ENCODE peak calls at places on chromosomes 13 and 19, in eight cellular contexts. One of them, this sample, is unnamed.
A peak's percentile ranks its signal among the peaks of the same experiment; 100 is the strongest.

GRCh38 chr19:35153701-35154534 is 617 bp upstream of the FXYD5 start:
- DNase-seq in lung: no peak
- DNase-seq in uterus: no peak
- DNase-seq in psoas muscle: peak; percentile 44
- DNase-seq in ovary: no peak
- DNase-seq in CD4-positive, CD25-positive, alpha-beta regulatory T cell: peak; percentile 64
- DNase-seq in SJCRH30: no peak
- DNase-seq in right cardiac atrium: peak; percentile 75
- DNase-seq in this sample: peak; percentile 69

GRCh38 chr13:112747256-112747655 is 57.4 kb downstream of the ATP11A start:
- DNase-seq in lung: no peak
- DNase-seq in uterus: no peak
- DNase-seq in psoas muscle: no peak
- DNase-seq in ovary: no peak
- DNase-seq in CD4-positive, CD25-positive, alpha-beta regulatory T cell: no peak
- DNase-seq in SJCRH30: no peak
- DNase-seq in right cardiac atrium: no peak
- DNase-seq in this sample: no peak

GRCh38 chr19:53183146-53183545 is 10.0 kb downstream of the ZNF665 start:
- DNase-seq in lung: no peak
- DNase-seq in uterus: no peak
- DNase-seq in psoas muscle: no peak
- DNase-seq in ovary: no peak
- DNase-seq in CD4-positive, CD25-positive, alpha-beta regulatory T cell: no peak
- DNase-seq in SJCRH30: no peak
- DNase-seq in right cardiac atrium: no peak
- DNase-seq in this sample: no peak

GRCh38 chr19:50379602-50380001 is 3.3 kb downstream of the NR1H2 start:
- DNase-seq in lung: no peak
- DNase-seq in uterus: no peak
- DNase-seq in psoas muscle: no peak
- DNase-seq in ovary: no peak
- DNase-seq in CD4-positive, CD25-positive, alpha-beta regulatory T cell: no peak
- DNase-seq in SJCRH30: no peak
- DNase-seq in right cardiac atrium: no peak
- DNase-seq in this sample: no peak

GRCh38 chr19:38617283-38617763 is 430 bp downstream of the MAP4K1 start:
- DNase-seq in lung: no peak
- DNase-seq in uterus: no peak
- DNase-seq in psoas muscle: no peak
- DNase-seq in ovary: no peak
- DNase-seq in CD4-positive, CD25-positive, alpha-beta regulatory T cell: no peak
- DNase-seq in SJCRH30: no peak
- DNase-seq in right cardiac atrium: no peak
- DNase-seq in this sample: no peak

GRCh38 chr13:93146584-93147292 is 79.9 kb upstream of the GPC6 start:
- DNase-seq in lung: no peak
- DNase-seq in uterus: no peak
- DNase-seq in psoas muscle: no peak
- DNase-seq in ovary: no peak
- DNase-seq in CD4-positive, CD25-positive, alpha-beta regulatory T cell: no peak
- DNase-seq in SJCRH30: peak; percentile 20
- DNase-seq in right cardiac atrium: no peak
- DNase-seq in this sample: no peak

GRCh38 chr19:6260376-6260775 is 19.4 kb downstream of the MLLT1 start:
- DNase-seq in lung: no peak
- DNase-seq in uterus: no peak
- DNase-seq in psoas muscle: no peak
- DNase-seq in ovary: no peak
- DNase-seq in CD4-positive, CD25-positive, alpha-beta regulatory T cell: no peak
- DNase-seq in SJCRH30: no peak
- DNase-seq in right cardiac atrium: no peak
- DNase-seq in this sample: no peak

GRCh38 chr13:51058461-51059167 is 52.5 kb downstream of the C13orf42 start:
- DNase-seq in lung: no peak
- DNase-seq in uterus: no peak
- DNase-seq in psoas muscle: no peak
- DNase-seq in ovary: no peak
- DNase-seq in CD4-positive, CD25-positive, alpha-beta regulatory T cell: no peak
- DNase-seq in SJCRH30: no peak
- DNase-seq in right cardiac atrium: no peak
- DNase-seq in this sample: peak; percentile 91

GRCh38 chr13:30394798-30395191 is 27.5 kb upstream of the UBE2L5 start:
- DNase-seq in lung: no peak
- DNase-seq in uterus: no peak
- DNase-seq in psoas muscle: no peak
- DNase-seq in ovary: no peak
- DNase-seq in CD4-positive, CD25-positive, alpha-beta regulatory T cell: no peak
- DNase-seq in SJCRH30: no peak
- DNase-seq in right cardiac atrium: no peak
- DNase-seq in this sample: no peak

GRCh38 chr13:53311561-53311960 is 282.9 kb downstream of the OLFM4 start:
- DNase-seq in lung: no peak
- DNase-seq in uterus: no peak
- DNase-seq in psoas muscle: no peak
- DNase-seq in ovary: no peak
- DNase-seq in CD4-positive, CD25-positive, alpha-beta regulatory T cell: no peak
- DNase-seq in SJCRH30: no peak
- DNase-seq in right cardiac atrium: no peak
- DNase-seq in this sample: peak; percentile 11

GRCh38 chr13:28743499-28744083 is 24.8 kb upstream of the SLC46A3 start:
- DNase-seq in lung: no peak
- DNase-seq in uterus: no peak
- DNase-seq in psoas muscle: no peak
- DNase-seq in ovary: no peak
- DNase-seq in CD4-positive, CD25-positive, alpha-beta regulatory T cell: no peak
- DNase-seq in SJCRH30: no peak
- DNase-seq in right cardiac atrium: no peak
- DNase-seq in this sample: peak; percentile 83

GRCh38 chr19:49680473-49681351 is 3.6 kb downstream of the PRMT1 start:
- DNase-seq in lung: peak; percentile 88
- DNase-seq in uterus: peak; percentile 90
- DNase-seq in psoas muscle: peak; percentile 90
- DNase-seq in ovary: peak; percentile 92
- DNase-seq in CD4-positive, CD25-positive, alpha-beta regulatory T cell: peak; percentile 88
- DNase-seq in SJCRH30: peak; percentile 92
- DNase-seq in right cardiac atrium: peak; percentile 97
- DNase-seq in this sample: peak; percentile 94

GRCh38 chr19:17475541-17476115 is 5.3 kb downstream of the SLC27A1 start:
- DNase-seq in lung: no peak
- DNase-seq in uterus: no peak
- DNase-seq in psoas muscle: peak; percentile 65
- DNase-seq in ovary: no peak
- DNase-seq in CD4-positive, CD25-positive, alpha-beta regulatory T cell: no peak
- DNase-seq in SJCRH30: peak; percentile 99
- DNase-seq in right cardiac atrium: peak; percentile 88
- DNase-seq in this sample: no peak

GRCh38 chr13:40518481-40518882 is 148.0 kb downstream of the FOXO1 start:
- DNase-seq in lung: no peak
- DNase-seq in uterus: no peak
- DNase-seq in psoas muscle: no peak
- DNase-seq in ovary: no peak
- DNase-seq in CD4-positive, CD25-positive, alpha-beta regulatory T cell: no peak
- DNase-seq in SJCRH30: peak; percentile 61
- DNase-seq in right cardiac atrium: no peak
- DNase-seq in this sample: no peak

GRCh38 chr13:97185751-97186150 is 36.4 kb upstream of the MBNL2 start:
- DNase-seq in lung: no peak
- DNase-seq in uterus: no peak
- DNase-seq in psoas muscle: no peak
- DNase-seq in ovary: no peak
- DNase-seq in CD4-positive, CD25-positive, alpha-beta regulatory T cell: no peak
- DNase-seq in SJCRH30: no peak
- DNase-seq in right cardiac atrium: no peak
- DNase-seq in this sample: no peak

GRCh38 chr13:113730145-113730750 is 28.8 kb upstream of the TMEM255B start:
- DNase-seq in lung: no peak
- DNase-seq in uterus: no peak
- DNase-seq in psoas muscle: no peak
- DNase-seq in ovary: no peak
- DNase-seq in CD4-positive, CD25-positive, alpha-beta regulatory T cell: no peak
- DNase-seq in SJCRH30: no peak
- DNase-seq in right cardiac atrium: no peak
- DNase-seq in this sample: no peak

GRCh38 chr19:53915000-53915399 is 5.9 kb downstream of the CACNG7 start:
- DNase-seq in lung: no peak
- DNase-seq in uterus: no peak
- DNase-seq in psoas muscle: no peak
- DNase-seq in ovary: no peak
- DNase-seq in CD4-positive, CD25-positive, alpha-beta regulatory T cell: no peak
- DNase-seq in SJCRH30: no peak
- DNase-seq in right cardiac atrium: no peak
- DNase-seq in this sample: no peak

GRCh38 chr19:33794578-33795369 is 1.9 kb upstream of the KCTD15 start:
- DNase-seq in lung: no peak
- DNase-seq in uterus: peak; percentile 33
- DNase-seq in psoas muscle: no peak
- DNase-seq in ovary: peak; percentile 46
- DNase-seq in CD4-positive, CD25-positive, alpha-beta regulatory T cell: no peak
- DNase-seq in SJCRH30: peak; percentile 45
- DNase-seq in right cardiac atrium: peak; percentile 84
- DNase-seq in this sample: no peak

GRCh38 chr13:86355301-86355700 is 556.1 kb upstream of the SLITRK6 start:
- DNase-seq in lung: no peak
- DNase-seq in uterus: no peak
- DNase-seq in psoas muscle: no peak
- DNase-seq in ovary: no peak
- DNase-seq in CD4-positive, CD25-positive, alpha-beta regulatory T cell: no peak
- DNase-seq in SJCRH30: no peak
- DNase-seq in right cardiac atrium: no peak
- DNase-seq in this sample: no peak

DNA sequence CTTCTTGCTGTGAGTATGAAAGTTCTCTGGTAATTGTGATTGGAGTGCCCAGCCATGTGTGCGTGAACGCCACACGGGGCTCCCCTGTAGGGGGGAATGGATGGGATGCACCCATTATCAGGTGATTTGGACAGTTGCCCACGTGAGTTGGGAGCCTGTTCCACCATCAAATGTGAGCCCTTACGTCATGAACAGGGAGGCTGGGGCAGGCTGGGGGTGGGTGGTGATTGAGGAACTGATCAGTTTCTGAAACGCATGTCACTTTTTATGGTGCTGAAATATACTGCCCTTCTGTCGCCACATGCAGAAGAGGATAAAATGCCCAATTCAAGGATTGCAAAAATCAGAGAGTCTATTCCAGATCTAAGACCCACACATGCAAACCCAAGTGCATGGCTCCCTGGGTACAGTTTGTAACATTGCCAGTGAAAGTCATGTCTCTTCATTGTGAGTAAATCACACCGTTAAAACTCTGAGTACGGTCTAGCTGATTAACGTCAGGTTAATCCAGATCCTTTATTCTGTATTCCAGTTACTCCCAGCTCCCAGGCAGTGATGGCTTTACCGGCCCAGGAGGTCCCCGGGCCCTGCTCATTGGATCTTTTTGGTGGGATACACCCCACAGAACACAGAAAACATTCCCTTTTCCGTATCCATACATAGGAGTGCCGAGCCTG is 90.2 kb downstream of the RAB20 start:
- DNase-seq in lung: no peak
- DNase-seq in uterus: no peak
- DNase-seq in psoas muscle: no peak
- DNase-seq in ovary: no peak
- DNase-seq in CD4-positive, CD25-positive, alpha-beta regulatory T cell: no peak
- DNase-seq in SJCRH30: no peak
- DNase-seq in right cardiac atrium: no peak
- DNase-seq in this sample: no peak
- H3K4me1 ChIP-seq in lung: peaks cover 3% of the 10 kb centered on the region
- H3K4me1 ChIP-seq in uterus: no peaks in the 10 kb centered on the region
- H3K4me1 ChIP-seq in psoas muscle: no peaks in the 10 kb centered on the region
- H3K4me1 ChIP-seq in ovary: no peaks in the 10 kb centered on the region
- H3K4me1 ChIP-seq in CD4-positive, CD25-positive, alpha-beta regulatory T cell: no peaks in the 10 kb centered on the region
- H3K4me1 ChIP-seq in SJCRH30: peaks cover 27% of the 10 kb centered on the region
- H3K4me1 ChIP-seq in right cardiac atrium: no peaks in the 10 kb centered on the region
- H3K4me1 ChIP-seq in this sample: no peaks in the 10 kb centered on the region

DNA sequence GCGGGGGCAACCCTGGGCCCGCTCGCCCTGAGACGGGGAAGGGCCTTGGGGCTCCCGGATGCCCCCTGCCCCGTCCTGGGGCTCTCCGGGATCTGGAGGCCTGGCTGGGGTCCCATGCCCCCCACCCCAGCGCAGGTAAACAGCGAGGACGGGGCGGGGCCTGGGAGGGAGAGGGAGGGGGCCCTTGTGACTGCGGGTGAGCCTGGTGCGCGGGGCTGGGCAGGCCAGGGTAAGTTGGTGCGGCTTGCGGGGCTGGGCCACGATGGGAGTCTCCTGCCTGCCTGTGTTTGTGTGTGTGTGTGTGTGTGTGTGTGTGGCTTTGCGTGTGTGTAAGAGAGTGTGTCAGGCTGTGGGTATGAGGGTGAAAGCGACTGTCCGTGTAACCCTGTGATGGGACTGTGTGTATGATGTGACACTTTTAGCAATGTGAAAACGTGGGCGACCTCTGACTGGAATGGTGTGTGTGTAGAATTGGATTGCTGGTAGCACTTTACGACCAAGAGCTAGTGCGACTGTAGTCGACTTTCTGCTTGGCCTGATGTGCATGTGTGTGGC is 426 bp downstream of the KLC3 start:
- DNase-seq in lung: no peak
- DNase-seq in uterus: no peak
- DNase-seq in psoas muscle: no peak
- DNase-seq in ovary: no peak
- DNase-seq in CD4-positive, CD25-positive, alpha-beta regulatory T cell: no peak
- DNase-seq in SJCRH30: no peak
- DNase-seq in right cardiac atrium: no peak
- DNase-seq in this sample: no peak
- H3K4me3 ChIP-seq in lung: no peak overlapping the region
- H3K4me3 ChIP-seq in uterus: no peak overlapping the region
- H3K4me3 ChIP-seq in psoas muscle: peak overlapping the region; percentile 49
- H3K4me3 ChIP-seq in ovary: no peak overlapping the region
- H3K4me3 ChIP-seq in CD4-positive, CD25-positive, alpha-beta regulatory T cell: no peak overlapping the region
- H3K4me3 ChIP-seq in SJCRH30: no peak overlapping the region
- H3K4me3 ChIP-seq in right cardiac atrium: peak overlapping the region; percentile 26
- H3K4me3 ChIP-seq in this sample: peak overlapping the region; percentile 48

GRCh38 chr13:102703721-102704035 is 8.8 kb upstream of the METTL21C start:
- DNase-seq in lung: no peak
- DNase-seq in uterus: no peak
- DNase-seq in psoas muscle: no peak
- DNase-seq in ovary: no peak
- DNase-seq in CD4-positive, CD25-positive, alpha-beta regulatory T cell: no peak
- DNase-seq in SJCRH30: no peak
- DNase-seq in right cardiac atrium: no peak
- DNase-seq in this sample: no peak
- H3K4me1 ChIP-seq in lung: peaks cover 1% of the 10 kb centered on the region
- H3K4me1 ChIP-seq in uterus: peaks cover 6% of the 10 kb centered on the region
- H3K4me1 ChIP-seq in psoas muscle: peaks cover 43% of the 10 kb centered on the region
- H3K4me1 ChIP-seq in ovary: peaks cover 7% of the 10 kb centered on the region
- H3K4me1 ChIP-seq in CD4-positive, CD25-positive, alpha-beta regulatory T cell: no peaks in the 10 kb centered on the region
- H3K4me1 ChIP-seq in SJCRH30: peaks cover 23% of the 10 kb centered on the region
- H3K4me1 ChIP-seq in right cardiac atrium: no peaks in the 10 kb centered on the region
- H3K4me1 ChIP-seq in this sample: peaks cover 8% of the 10 kb centered on the region

DNA sequence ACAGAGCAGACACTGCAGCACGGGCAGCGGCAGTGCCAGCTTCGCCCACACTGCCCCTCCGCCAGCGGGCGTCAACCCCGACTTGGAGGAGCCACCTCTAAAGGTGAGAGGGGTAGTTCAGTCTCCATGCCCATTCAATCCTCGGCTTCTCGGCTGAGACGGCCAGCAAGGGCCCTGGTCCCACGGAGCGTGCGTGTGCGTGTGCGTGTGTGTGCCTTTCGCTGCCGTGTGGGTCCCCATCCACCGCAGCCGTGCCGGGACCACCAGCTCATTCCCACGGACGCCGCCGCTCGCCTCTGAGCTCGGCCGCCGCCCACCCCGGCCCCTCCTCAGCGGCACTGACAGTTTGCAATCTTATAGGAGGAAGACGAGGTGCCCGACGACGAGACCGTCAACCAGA is 55.5 kb upstream of the LDLR start:
- DNase-seq in lung: no peak
- DNase-seq in uterus: no peak
- DNase-seq in psoas muscle: no peak
- DNase-seq in ovary: no peak
- DNase-seq in CD4-positive, CD25-positive, alpha-beta regulatory T cell: no peak
- DNase-seq in SJCRH30: no peak
- DNase-seq in right cardiac atrium: no peak
- DNase-seq in this sample: no peak
- H3K4me3 ChIP-seq in lung: no peak overlapping the region
- H3K4me3 ChIP-seq in uterus: no peak overlapping the region
- H3K4me3 ChIP-seq in psoas muscle: no peak overlapping the region
- H3K4me3 ChIP-seq in ovary: no peak overlapping the region
- H3K4me3 ChIP-seq in CD4-positive, CD25-positive, alpha-beta regulatory T cell: no peak overlapping the region
- H3K4me3 ChIP-seq in SJCRH30: no peak overlapping the region
- H3K4me3 ChIP-seq in right cardiac atrium: no peak overlapping the region
- H3K4me3 ChIP-seq in this sample: no peak overlapping the region